ENCODE peak calls at places on chromosomes 7 and 10, in four cellular contexts. M is NCI-H460; Z is NCI-H1436; E is activated CD4-positive, CD25-positive, alpha-beta regulatory T cell. Q is an unnamed sample.

GRCh38 chr7:33853361-33854062 is 51.8 kb upstream of the BMPER start:
- DNase-seq in M (no peak), Z (no peak), E (no peak), Q (no peak)

GRCh38 chr10:131899695-131900349 is 986 bp upstream of the PPP2R2D start:
- DNase-seq in M (no peak), Z (peak), E (no peak), Q (no peak)

GRCh38 chr7:80764132-80764531 is 125.7 kb downstream of the CD36 start:
- DNase-seq in M (no peak), Z (no peak), E (no peak), Q (no peak)

GRCh38 chr7:119572132-119572531 is 700.8 kb upstream of the KCND2 start:
- DNase-seq in M (no peak), Z (no peak), E (no peak), Q (no peak)

GRCh38 chr10:113426181-113426837 is 126.5 kb upstream of the HABP2 start:
- DNase-seq in M (no peak), Z (no peak), E (no peak), Q (no peak)

GRCh38 chr10:52319926-52320325 is 5.8 kb downstream of the DKK1 start:
- DNase-seq in M (no peak), Z (no peak), E (no peak), Q (no peak)

GRCh38 chr10:63977329-63977923 is 456.2 kb downstream of the REEP3 start:
- DNase-seq in M (peak), Z (no peak), E (no peak), Q (peak)

GRCh38 chr7:35036361-35037171 is 719 bp downstream of the DPY19L1 start:
- DNase-seq in M (peak), Z (no peak), E (peak), Q (peak)

GRCh38 chr10:12512292-12513002 is 163.1 kb downstream of the CAMK1D start:
- DNase-seq in M (no peak), Z (no peak), E (no peak), Q (peak)

GRCh38 chr10:13890617-13891541 is 304.1 kb downstream of the PRPF18 start:
- DNase-seq in M (no peak), Z (no peak), E (no peak), Q (no peak)

GRCh38 chr7:74083928-74084721 is 521 bp downstream of the LIMK1 start:
- DNase-seq in M (no peak), Z (peak), E (peak), Q (peak)

GRCh38 chr7:45215611-45216062 is 58.0 kb downstream of the RAMP3 start:
- DNase-seq in M (no peak), Z (no peak), E (no peak), Q (peak)

GRCh38 chr10:129653861-129654260 is 186.8 kb downstream of the MGMT start:
- DNase-seq in M (no peak), Z (no peak), E (no peak), Q (no peak)

GRCh38 chr10:68628576-68629127 is 68.5 kb downstream of the TET1 start:
- DNase-seq in M (no peak), Z (no peak), E (no peak), Q (no peak)

GRCh38 chr10:124168991-124169826 is 75.8 kb upstream of the CHST15 start:
- DNase-seq in M (no peak), Z (no peak), E (no peak), Q (no peak)

GRCh38 chr7:130793855-130794618 is 60.0 kb upstream of the KLF14 start:
- DNase-seq in M (no peak), Z (no peak), E (no peak), Q (no peak)

GRCh38 chr10:126634347-126634746 is 36.1 kb downstream of the C10orf90 start:
- DNase-seq in M (no peak), Z (no peak), E (no peak), Q (no peak)

Q was measured in NCI-H774.